ENCODE peak calls at places on chromosomes 7 and 10, in nine cellular contexts. One of them, this sample, is unnamed.

GRCh38 chr10:131436467-131436866 is 124.9 kb upstream of the TCERG1L start:
- DNase-seq in activated CD8-positive, alpha-beta memory T cell treated with anti-CD3 and anti-CD28 coated beads for 1 hour: no peak
- DNase-seq in amygdala: peak
- DNase-seq in T-helper 2 cell: no peak
- DNase-seq in left ventricle myocardium superior: no peak
- DNase-seq in CD8-positive, alpha-beta memory T cell: no peak
- DNase-seq in AG20443: no peak
- DNase-seq in activated T-cell treated with anti-CD3 and anti-CD28 coated beads, Interleukin-2, amount 50 U/mL, for 72 hours: no peak
- DNase-seq in stimulated activated CD8-positive, alpha-beta memory T cell treated with anti-CD3 and anti-CD28 coated beads, Interleukin-15, amount 100 ng/mL, for 1 hour: no peak
- DNase-seq in this sample: no peak

GRCh38 chr7:74078461-74078860 is 5.1 kb upstream of the LIMK1 start:
- DNase-seq in T-helper 2 cell: no peak
- DNase-seq in stimulated activated CD8-positive, alpha-beta memory T cell treated with anti-CD3 and anti-CD28 coated beads, Interleukin-15, amount 100 ng/mL, for 1 hour: no peak
- DNase-seq in activated CD8-positive, alpha-beta memory T cell treated with anti-CD3 and anti-CD28 coated beads for 1 hour: no peak
- DNase-seq in CD8-positive, alpha-beta memory T cell: no peak
- DNase-seq in amygdala: no peak
- DNase-seq in AG20443: no peak
- DNase-seq in left ventricle myocardium superior: no peak
- DNase-seq in activated T-cell treated with anti-CD3 and anti-CD28 coated beads, Interleukin-2, amount 50 U/mL, for 72 hours: no peak
- DNase-seq in this sample: no peak

GRCh38 chr10:122307669-122308486 is 36.8 kb downstream of the BTBD16 start:
- DNase-seq in CD8-positive, alpha-beta memory T cell: no peak
- DNase-seq in left ventricle myocardium superior: peak
- DNase-seq in stimulated activated CD8-positive, alpha-beta memory T cell treated with anti-CD3 and anti-CD28 coated beads, Interleukin-15, amount 100 ng/mL, for 1 hour: no peak
- DNase-seq in AG20443: peak
- DNase-seq in activated CD8-positive, alpha-beta memory T cell treated with anti-CD3 and anti-CD28 coated beads for 1 hour: no peak
- DNase-seq in amygdala: no peak
- DNase-seq in T-helper 2 cell: no peak
- DNase-seq in activated T-cell treated with anti-CD3 and anti-CD28 coated beads, Interleukin-2, amount 50 U/mL, for 72 hours: no peak
- DNase-seq in this sample: no peak

GRCh38 chr7:78620931-78621330 is 822.4 kb downstream of the PHTF2 start:
- DNase-seq in left ventricle myocardium superior: no peak
- DNase-seq in AG20443: no peak
- DNase-seq in amygdala: no peak
- DNase-seq in activated CD8-positive, alpha-beta memory T cell treated with anti-CD3 and anti-CD28 coated beads for 1 hour: no peak
- DNase-seq in T-helper 2 cell: peak
- DNase-seq in CD8-positive, alpha-beta memory T cell: no peak
- DNase-seq in activated T-cell treated with anti-CD3 and anti-CD28 coated beads, Interleukin-2, amount 50 U/mL, for 72 hours: no peak
- DNase-seq in stimulated activated CD8-positive, alpha-beta memory T cell treated with anti-CD3 and anti-CD28 coated beads, Interleukin-15, amount 100 ng/mL, for 1 hour: no peak
- DNase-seq in this sample: no peak

GRCh38 chr7:147245274-147245673 is 1128.7 kb downstream of the CNTNAP2 start:
- DNase-seq in left ventricle myocardium superior: no peak
- DNase-seq in activated T-cell treated with anti-CD3 and anti-CD28 coated beads, Interleukin-2, amount 50 U/mL, for 72 hours: peak
- DNase-seq in amygdala: peak
- DNase-seq in activated CD8-positive, alpha-beta memory T cell treated with anti-CD3 and anti-CD28 coated beads for 1 hour: no peak
- DNase-seq in T-helper 2 cell: peak
- DNase-seq in AG20443: peak
- DNase-seq in stimulated activated CD8-positive, alpha-beta memory T cell treated with anti-CD3 and anti-CD28 coated beads, Interleukin-15, amount 100 ng/mL, for 1 hour: no peak
- DNase-seq in CD8-positive, alpha-beta memory T cell: no peak
- DNase-seq in this sample: no peak

GRCh38 chr10:109996225-109996624 is 11.6 kb upstream of the ADD3 start:
- DNase-seq in amygdala: no peak
- DNase-seq in stimulated activated CD8-positive, alpha-beta memory T cell treated with anti-CD3 and anti-CD28 coated beads, Interleukin-15, amount 100 ng/mL, for 1 hour: no peak
- DNase-seq in activated CD8-positive, alpha-beta memory T cell treated with anti-CD3 and anti-CD28 coated beads for 1 hour: no peak
- DNase-seq in left ventricle myocardium superior: no peak
- DNase-seq in CD8-positive, alpha-beta memory T cell: no peak
- DNase-seq in AG20443: no peak
- DNase-seq in T-helper 2 cell: no peak
- DNase-seq in activated T-cell treated with anti-CD3 and anti-CD28 coated beads, Interleukin-2, amount 50 U/mL, for 72 hours: no peak
- DNase-seq in this sample: no peak

GRCh38 chr7:16420649-16421332 is 547 bp downstream of the CRPPA start:
- DNase-seq in stimulated activated CD8-positive, alpha-beta memory T cell treated with anti-CD3 and anti-CD28 coated beads, Interleukin-15, amount 100 ng/mL, for 1 hour: peak
- DNase-seq in activated CD8-positive, alpha-beta memory T cell treated with anti-CD3 and anti-CD28 coated beads for 1 hour: peak
- DNase-seq in activated T-cell treated with anti-CD3 and anti-CD28 coated beads, Interleukin-2, amount 50 U/mL, for 72 hours: peak
- DNase-seq in AG20443: peak
- DNase-seq in left ventricle myocardium superior: peak
- DNase-seq in CD8-positive, alpha-beta memory T cell: peak
- DNase-seq in amygdala: peak
- DNase-seq in T-helper 2 cell: peak
- DNase-seq in this sample: peak

GRCh38 chr10:91022924-91023707 is 102.2 kb upstream of the ANKRD1 start:
- DNase-seq in AG20443: no peak
- DNase-seq in stimulated activated CD8-positive, alpha-beta memory T cell treated with anti-CD3 and anti-CD28 coated beads, Interleukin-15, amount 100 ng/mL, for 1 hour: no peak
- DNase-seq in left ventricle myocardium superior: no peak
- DNase-seq in amygdala: peak
- DNase-seq in CD8-positive, alpha-beta memory T cell: no peak
- DNase-seq in T-helper 2 cell: no peak
- DNase-seq in activated CD8-positive, alpha-beta memory T cell treated with anti-CD3 and anti-CD28 coated beads for 1 hour: no peak
- DNase-seq in activated T-cell treated with anti-CD3 and anti-CD28 coated beads, Interleukin-2, amount 50 U/mL, for 72 hours: no peak
- DNase-seq in this sample: no peak

GRCh38 chr7:53422291-53422690 is 386.9 kb downstream of the POM121L12 start:
- DNase-seq in activated T-cell treated with anti-CD3 and anti-CD28 coated beads, Interleukin-2, amount 50 U/mL, for 72 hours: no peak
- DNase-seq in stimulated activated CD8-positive, alpha-beta memory T cell treated with anti-CD3 and anti-CD28 coated beads, Interleukin-15, amount 100 ng/mL, for 1 hour: no peak
- DNase-seq in activated CD8-positive, alpha-beta memory T cell treated with anti-CD3 and anti-CD28 coated beads for 1 hour: no peak
- DNase-seq in amygdala: no peak
- DNase-seq in T-helper 2 cell: no peak
- DNase-seq in left ventricle myocardium superior: no peak
- DNase-seq in CD8-positive, alpha-beta memory T cell: no peak
- DNase-seq in AG20443: no peak
- DNase-seq in this sample: no peak

GRCh38 chr10:91901784-91902677 is 7.3 kb downstream of the FGFBP3 start:
- DNase-seq in AG20443: peak
- DNase-seq in CD8-positive, alpha-beta memory T cell: peak
- DNase-seq in stimulated activated CD8-positive, alpha-beta memory T cell treated with anti-CD3 and anti-CD28 coated beads, Interleukin-15, amount 100 ng/mL, for 1 hour: no peak
- DNase-seq in activated CD8-positive, alpha-beta memory T cell treated with anti-CD3 and anti-CD28 coated beads for 1 hour: no peak
- DNase-seq in amygdala: no peak
- DNase-seq in activated T-cell treated with anti-CD3 and anti-CD28 coated beads, Interleukin-2, amount 50 U/mL, for 72 hours: peak
- DNase-seq in T-helper 2 cell: peak
- DNase-seq in left ventricle myocardium superior: no peak
- DNase-seq in this sample: no peak

GRCh38 chr7:158926348-158926747 is 70.0 kb downstream of the DYNC2I1 start:
- DNase-seq in AG20443: no peak
- DNase-seq in amygdala: no peak
- DNase-seq in stimulated activated CD8-positive, alpha-beta memory T cell treated with anti-CD3 and anti-CD28 coated beads, Interleukin-15, amount 100 ng/mL, for 1 hour: no peak
- DNase-seq in T-helper 2 cell: no peak
- DNase-seq in activated CD8-positive, alpha-beta memory T cell treated with anti-CD3 and anti-CD28 coated beads for 1 hour: no peak
- DNase-seq in left ventricle myocardium superior: no peak
- DNase-seq in activated T-cell treated with anti-CD3 and anti-CD28 coated beads, Interleukin-2, amount 50 U/mL, for 72 hours: no peak
- DNase-seq in CD8-positive, alpha-beta memory T cell: no peak
- DNase-seq in this sample: no peak

GRCh38 chr10:20598590-20598989 is 298.5 kb downstream of the NEBL start:
- DNase-seq in AG20443: peak
- DNase-seq in stimulated activated CD8-positive, alpha-beta memory T cell treated with anti-CD3 and anti-CD28 coated beads, Interleukin-15, amount 100 ng/mL, for 1 hour: no peak
- DNase-seq in left ventricle myocardium superior: peak
- DNase-seq in activated CD8-positive, alpha-beta memory T cell treated with anti-CD3 and anti-CD28 coated beads for 1 hour: no peak
- DNase-seq in amygdala: peak
- DNase-seq in activated T-cell treated with anti-CD3 and anti-CD28 coated beads, Interleukin-2, amount 50 U/mL, for 72 hours: no peak
- DNase-seq in CD8-positive, alpha-beta memory T cell: no peak
- DNase-seq in T-helper 2 cell: no peak
- DNase-seq in this sample: no peak

GRCh38 chr10:107914450-107915276 is 750.2 kb upstream of the SORCS1 start:
- DNase-seq in amygdala: peak
- DNase-seq in T-helper 2 cell: no peak
- DNase-seq in left ventricle myocardium superior: no peak
- DNase-seq in activated T-cell treated with anti-CD3 and anti-CD28 coated beads, Interleukin-2, amount 50 U/mL, for 72 hours: no peak
- DNase-seq in CD8-positive, alpha-beta memory T cell: no peak
- DNase-seq in AG20443: peak
- DNase-seq in activated CD8-positive, alpha-beta memory T cell treated with anti-CD3 and anti-CD28 coated beads for 1 hour: no peak
- DNase-seq in stimulated activated CD8-positive, alpha-beta memory T cell treated with anti-CD3 and anti-CD28 coated beads, Interleukin-15, amount 100 ng/mL, for 1 hour: no peak
- DNase-seq in this sample: no peak

GRCh38 chr7:81886211-81886764 is 116.4 kb upstream of the HGF start:
- DNase-seq in AG20443: no peak
- DNase-seq in stimulated activated CD8-positive, alpha-beta memory T cell treated with anti-CD3 and anti-CD28 coated beads, Interleukin-15, amount 100 ng/mL, for 1 hour: no peak
- DNase-seq in amygdala: no peak
- DNase-seq in activated CD8-positive, alpha-beta memory T cell treated with anti-CD3 and anti-CD28 coated beads for 1 hour: no peak
- DNase-seq in left ventricle myocardium superior: no peak
- DNase-seq in T-helper 2 cell: no peak
- DNase-seq in CD8-positive, alpha-beta memory T cell: no peak
- DNase-seq in activated T-cell treated with anti-CD3 and anti-CD28 coated beads, Interleukin-2, amount 50 U/mL, for 72 hours: no peak
- DNase-seq in this sample: no peak

GRCh38 chr7:2288986-2289611 is 25.1 kb downstream of the SNX8 start:
- DNase-seq in CD8-positive, alpha-beta memory T cell: no peak
- DNase-seq in T-helper 2 cell: no peak
- DNase-seq in amygdala: peak
- DNase-seq in stimulated activated CD8-positive, alpha-beta memory T cell treated with anti-CD3 and anti-CD28 coated beads, Interleukin-15, amount 100 ng/mL, for 1 hour: no peak
- DNase-seq in AG20443: peak
- DNase-seq in activated T-cell treated with anti-CD3 and anti-CD28 coated beads, Interleukin-2, amount 50 U/mL, for 72 hours: no peak
- DNase-seq in left ventricle myocardium superior: no peak
- DNase-seq in activated CD8-positive, alpha-beta memory T cell treated with anti-CD3 and anti-CD28 coated beads for 1 hour: no peak
- DNase-seq in this sample: no peak

GRCh38 chr10:116307450-116307849 is 16.8 kb upstream of the CCDC172 start:
- DNase-seq in left ventricle myocardium superior: no peak
- DNase-seq in stimulated activated CD8-positive, alpha-beta memory T cell treated with anti-CD3 and anti-CD28 coated beads, Interleukin-15, amount 100 ng/mL, for 1 hour: no peak
- DNase-seq in CD8-positive, alpha-beta memory T cell: no peak
- DNase-seq in activated CD8-positive, alpha-beta memory T cell treated with anti-CD3 and anti-CD28 coated beads for 1 hour: no peak
- DNase-seq in T-helper 2 cell: no peak
- DNase-seq in activated T-cell treated with anti-CD3 and anti-CD28 coated beads, Interleukin-2, amount 50 U/mL, for 72 hours: no peak
- DNase-seq in amygdala: no peak
- DNase-seq in AG20443: no peak
- DNase-seq in this sample: no peak

GRCh38 chr7:94980418-94981142 is 73.2 kb downstream of the PPP1R9A start:
- DNase-seq in amygdala: no peak
- DNase-seq in T-helper 2 cell: no peak
- DNase-seq in stimulated activated CD8-positive, alpha-beta memory T cell treated with anti-CD3 and anti-CD28 coated beads, Interleukin-15, amount 100 ng/mL, for 1 hour: no peak
- DNase-seq in left ventricle myocardium superior: no peak
- DNase-seq in AG20443: no peak
- DNase-seq in CD8-positive, alpha-beta memory T cell: no peak
- DNase-seq in activated T-cell treated with anti-CD3 and anti-CD28 coated beads, Interleukin-2, amount 50 U/mL, for 72 hours: no peak
- DNase-seq in activated CD8-positive, alpha-beta memory T cell treated with anti-CD3 and anti-CD28 coated beads for 1 hour: no peak
- DNase-seq in this sample: no peak

GRCh38 chr10:83666762-83667161 is 472.5 kb upstream of the GHITM start:
- DNase-seq in CD8-positive, alpha-beta memory T cell: no peak
- DNase-seq in amygdala: no peak
- DNase-seq in left ventricle myocardium superior: no peak
- DNase-seq in activated T-cell treated with anti-CD3 and anti-CD28 coated beads, Interleukin-2, amount 50 U/mL, for 72 hours: no peak
- DNase-seq in activated CD8-positive, alpha-beta memory T cell treated with anti-CD3 and anti-CD28 coated beads for 1 hour: no peak
- DNase-seq in T-helper 2 cell: no peak
- DNase-seq in stimulated activated CD8-positive, alpha-beta memory T cell treated with anti-CD3 and anti-CD28 coated beads, Interleukin-15, amount 100 ng/mL, for 1 hour: no peak
- DNase-seq in AG20443: no peak
- DNase-seq in this sample: no peak

GRCh38 chr7:141071260-141071854 is 2.5 kb upstream of the TMEM178B start:
- DNase-seq in activated CD8-positive, alpha-beta memory T cell treated with anti-CD3 and anti-CD28 coated beads for 1 hour: no peak
- DNase-seq in CD8-positive, alpha-beta memory T cell: no peak
- DNase-seq in left ventricle myocardium superior: peak
- DNase-seq in T-helper 2 cell: peak
- DNase-seq in stimulated activated CD8-positive, alpha-beta memory T cell treated with anti-CD3 and anti-CD28 coated beads, Interleukin-15, amount 100 ng/mL, for 1 hour: no peak
- DNase-seq in activated T-cell treated with anti-CD3 and anti-CD28 coated beads, Interleukin-2, amount 50 U/mL, for 72 hours: peak
- DNase-seq in amygdala: peak
- DNase-seq in AG20443: peak
- DNase-seq in this sample: peak

GRCh38 chr10:62980697-62981495 is 152.2 kb upstream of the NRBF2 start:
- DNase-seq in AG20443: no peak
- DNase-seq in activated T-cell treated with anti-CD3 and anti-CD28 coated beads, Interleukin-2, amount 50 U/mL, for 72 hours: peak
- DNase-seq in amygdala: no peak
- DNase-seq in left ventricle myocardium superior: no peak
- DNase-seq in T-helper 2 cell: no peak
- DNase-seq in CD8-positive, alpha-beta memory T cell: no peak
- DNase-seq in activated CD8-positive, alpha-beta memory T cell treated with anti-CD3 and anti-CD28 coated beads for 1 hour: no peak
- DNase-seq in stimulated activated CD8-positive, alpha-beta memory T cell treated with anti-CD3 and anti-CD28 coated beads, Interleukin-15, amount 100 ng/mL, for 1 hour: no peak
- DNase-seq in this sample: no peak

GRCh38 chr10:72588266-72588665 is 37.6 kb downstream of the MICU1 start:
- DNase-seq in activated T-cell treated with anti-CD3 and anti-CD28 coated beads, Interleukin-2, amount 50 U/mL, for 72 hours: no peak
- DNase-seq in amygdala: no peak
- DNase-seq in T-helper 2 cell: no peak
- DNase-seq in stimulated activated CD8-positive, alpha-beta memory T cell treated with anti-CD3 and anti-CD28 coated beads, Interleukin-15, amount 100 ng/mL, for 1 hour: no peak
- DNase-seq in activated CD8-positive, alpha-beta memory T cell treated with anti-CD3 and anti-CD28 coated beads for 1 hour: no peak
- DNase-seq in AG20443: no peak
- DNase-seq in left ventricle myocardium superior: no peak
- DNase-seq in CD8-positive, alpha-beta memory T cell: no peak
- DNase-seq in this sample: no peak

GRCh38 chr7:42167206-42167913 is 69.6 kb downstream of the GLI3 start:
- DNase-seq in AG20443: no peak
- DNase-seq in T-helper 2 cell: no peak
- DNase-seq in CD8-positive, alpha-beta memory T cell: no peak
- DNase-seq in activated T-cell treated with anti-CD3 and anti-CD28 coated beads, Interleukin-2, amount 50 U/mL, for 72 hours: no peak
- DNase-seq in stimulated activated CD8-positive, alpha-beta memory T cell treated with anti-CD3 and anti-CD28 coated beads, Interleukin-15, amount 100 ng/mL, for 1 hour: no peak
- DNase-seq in amygdala: no peak
- DNase-seq in activated CD8-positive, alpha-beta memory T cell treated with anti-CD3 and anti-CD28 coated beads for 1 hour: no peak
- DNase-seq in left ventricle myocardium superior: no peak
- DNase-seq in this sample: no peak

GRCh38 chr10:72223743-72224101 is 7.6 kb upstream of the ASCC1 start:
- DNase-seq in stimulated activated CD8-positive, alpha-beta memory T cell treated with anti-CD3 and anti-CD28 coated beads, Interleukin-15, amount 100 ng/mL, for 1 hour: no peak
- DNase-seq in T-helper 2 cell: no peak
- DNase-seq in left ventricle myocardium superior: no peak
- DNase-seq in AG20443: no peak
- DNase-seq in activated CD8-positive, alpha-beta memory T cell treated with anti-CD3 and anti-CD28 coated beads for 1 hour: no peak
- DNase-seq in activated T-cell treated with anti-CD3 and anti-CD28 coated beads, Interleukin-2, amount 50 U/mL, for 72 hours: no peak
- DNase-seq in CD8-positive, alpha-beta memory T cell: no peak
- DNase-seq in amygdala: no peak
- DNase-seq in this sample: no peak

This sample was measured in NCI-H774.